ENCODE peak calls at places on chromosomes 11 and 22, in ten cellular contexts. E, K, H, V, X, G, C, R, M and D are unnamed samples.

GRCh38 chr11:12853652-12854296 is 155.3 kb upstream of the RASSF10 start:
- DNase-seq in R (peak; percentile 71), V (no peak), C (no peak), H (no peak), M (no peak), K (no peak), X (no peak), E (peak; percentile 81), G (no peak), D (no peak)

GRCh38 chr11:8838248-8838647 is 72.7 kb upstream of the AKIP1 start:
- DNase-seq in V (no peak), X (peak; percentile 89), R (no peak), E (peak; percentile 97), K (no peak), M (no peak), H (no peak), C (peak; percentile 12), G (peak; percentile 62), D (no peak)

GRCh38 chr11:46427364-46427763 is 35.8 kb upstream of the CHRM4 start:
- DNase-seq in H (no peak), C (no peak), E (no peak), G (no peak), V (peak; percentile 40), R (no peak), K (no peak), X (no peak), M (no peak), D (no peak)

GRCh38 chr11:69398529-69399492 is 82.7 kb upstream of the LINC01488 start:
- DNase-seq in M (no peak), H (no peak), E (peak; percentile 28), K (no peak), R (no peak), X (peak; percentile 81), V (no peak), C (no peak), G (no peak), D (peak; percentile 57)

GRCh38 chr22:46961591-46962290 is 199.3 kb downstream of the TBC1D22A start:
- DNase-seq in R (no peak), E (no peak), G (no peak), X (no peak), M (no peak), H (no peak), C (no peak), V (no peak), K (no peak), D (no peak)

GRCh38 chr11:117345039-117345438 is 17.4 kb downstream of the CEP164 start:
- DNase-seq in H (no peak), E (peak; percentile 42), V (no peak), M (no peak), X (peak; percentile 72), G (no peak), C (no peak), R (no peak), K (no peak), D (no peak)

GRCh38 chr11:8219257-8220021 is 44.2 kb downstream of the LMO1 start:
- DNase-seq in C (no peak), M (peak; percentile 33), V (peak; percentile 63), H (no peak), R (no peak), K (peak; percentile 61), X (peak; percentile 68), G (peak; percentile 70), E (peak; percentile 69), D (no peak)

GRCh38 chr11:31487848-31488247 is 21.6 kb downstream of the IMMP1L start:
- DNase-seq in R (no peak), K (no peak), C (no peak), X (peak; percentile 66), H (no peak), M (no peak), E (peak; percentile 76), V (no peak), G (peak; percentile 86), D (no peak)

GRCh38 chr11:62712413-62712812 is 4.9 kb downstream of the GNG3 start:
- DNase-seq in C (no peak), V (no peak), E (no peak), M (no peak), H (no peak), G (no peak), R (no peak), K (no peak), X (no peak), D (no peak)

GRCh38 chr22:43823353-43823908 is 11.3 kb upstream of the EFCAB6 start:
- DNase-seq in C (no peak), V (no peak), X (no peak), E (no peak), K (no peak), R (no peak), G (no peak), M (peak; percentile 63), H (no peak), D (no peak)

GRCh38 chr11:118226781-118227180 is 2.0 kb upstream of the JAML start:
- DNase-seq in K (no peak), X (no peak), C (no peak), V (no peak), G (no peak), E (no peak), H (no peak), M (no peak), R (no peak), D (no peak)

GRCh38 chr11:86176165-86176884 is 68.2 kb upstream of the EED start:
- DNase-seq in C (no peak), M (no peak), H (no peak), K (no peak), V (no peak), R (no peak), X (peak; percentile 41), E (peak; percentile 70), G (no peak), D (no peak)

GRCh38 chr11:76787911-76788596 is 4.9 kb downstream of the TSKU start:
- DNase-seq in C (no peak), M (peak; percentile 39), H (peak; percentile 62), R (peak; percentile 51), G (no peak), K (no peak), E (peak; percentile 88), V (no peak), X (peak; percentile 69), D (peak; percentile 56)

GRCh38 chr22:39624501-39624821 is 53.9 kb downstream of the CACNA1I start:
- DNase-seq in R (no peak), K (no peak), C (no peak), V (no peak), G (no peak), X (peak; percentile 8), E (no peak), H (no peak), M (no peak), D (no peak)

GRCh38 chr22:22728382-22728781 is 84.0 kb downstream of the GGTLC2 start:
- DNase-seq in C (no peak), V (no peak), G (no peak), K (no peak), E (peak; percentile 25), X (no peak), M (no peak), R (no peak), H (no peak), D (no peak)

GRCh38 chr11:127890026-127890611 is 697.2 kb downstream of the ETS1 start:
- DNase-seq in R (no peak), E (peak; percentile 6), C (no peak), H (no peak), V (no peak), G (no peak), M (no peak), X (peak; percentile 80), K (no peak), D (no peak)

GRCh38 chr22:20448630-20449029 is 11.0 kb upstream of the SCARF2 start:
- DNase-seq in K (no peak), E (no peak), G (no peak), V (no peak), X (no peak), C (no peak), R (no peak), M (no peak), H (no peak), D (no peak)

GRCh38 chr11:64305691-64306562 is 603 bp downstream of the ESRRA start:
- DNase-seq in K (no peak), H (peak; percentile 71), R (peak; percentile 66), E (no peak), X (peak; percentile 39), V (no peak), M (peak; percentile 81), C (peak; percentile 75), G (peak; percentile 33), D (peak; percentile 95)

GRCh38 chr11:134391170-134391569 is 20.9 kb downstream of the B3GAT1 start:
- DNase-seq in G (no peak), H (no peak), R (no peak), E (no peak), C (no peak), K (no peak), X (no peak), M (no peak), V (no peak), D (no peak)

GRCh38 chr11:69262918-69263735 is 30.8 kb upstream of the MYEOV start:
- DNase-seq in H (no peak), V (no peak), C (no peak), K (no peak), R (no peak), E (no peak), M (no peak), X (no peak), G (no peak), D (no peak)

GRCh38 chr11:72069787-72070251 is 10.5 kb downstream of the NUMA1 start:
- DNase-seq in M (peak; percentile 67), G (peak; percentile 53), E (peak; percentile 86), X (peak; percentile 97), R (peak; percentile 86), C (peak; percentile 80), V (no peak), H (peak; percentile 91), K (peak; percentile 40), D (peak; percentile 91)

GRCh38 chr22:45599836-45600577 is 71.6 kb upstream of the ATXN10 start:
- DNase-seq in R (no peak), M (no peak), X (no peak), C (no peak), G (no peak), H (no peak), E (no peak), K (no peak), V (no peak), D (no peak)

GRCh38 chr22:37045958-37046357 is 5.6 kb upstream of the KCTD17 start:
- DNase-seq in G (peak; percentile 51), C (no peak), R (no peak), V (no peak), H (no peak), X (peak; percentile 81), K (no peak), E (peak; percentile 70), M (no peak), D (no peak)

GRCh38 chr11:129281471-129282268 is 89.5 kb upstream of the ARHGAP32 start:
- DNase-seq in V (no peak), H (no peak), K (no peak), C (no peak), G (no peak), R (no peak), M (no peak), X (no peak), E (no peak), D (no peak)

GRCh38 chr22:29431986-29432385 is 6.4 kb upstream of the RFPL1 start:
- DNase-seq in C (no peak), M (no peak), E (no peak), H (no peak), R (no peak), X (no peak), V (peak; percentile 28), K (no peak), G (no peak), D (no peak)

GRCh38 chr22:47631571-47632102 is 869.2 kb downstream of the TBC1D22A start:
- DNase-seq in K (no peak), E (no peak), R (no peak), G (no peak), H (no peak), X (no peak), C (no peak), M (peak; percentile 33), V (no peak), D (no peak)

GRCh38 chr22:36223504-36223903 is 15.8 kb downstream of the APOL2 start:
- DNase-seq in G (no peak), V (no peak), M (no peak), H (peak; percentile 54), X (no peak), K (no peak), C (no peak), R (no peak), E (no peak), D (no peak)

GRCh38 chr22:28951969-28952521 is 68.7 kb downstream of the ZNRF3 start:
- DNase-seq in M (no peak), V (no peak), X (no peak), R (no peak), E (peak; percentile 45), K (no peak), G (peak; percentile 7), H (no peak), C (no peak), D (no peak)